ENCODE peak calls at places on chromosomes 12 and 14, in five cellular contexts. I, P, D, W and Q are unnamed samples.
A peak's percentile ranks its signal among the peaks of the same experiment; 100 is the strongest.

GRCh38 chr12:94445662-94446061 is 14.0 kb downstream of the CEP83 start:
- DNase-seq in I (no peak), P (no peak), D (no peak), W (no peak), Q (peak; percentile 34)

GRCh38 chr14:78673845-78674244 is 503.7 kb downstream of the NRXN3 start:
- DNase-seq in I (no peak), P (no peak), D (peak; percentile 8), W (no peak), Q (no peak)

GRCh38 chr14:92225731-92226130 is 97.2 kb upstream of the SLC24A4 start:
- DNase-seq in I (no peak), P (no peak), D (no peak), W (no peak), Q (no peak)

GRCh38 chr12:520119-520518 is 60.4 kb downstream of the B4GALNT3 start:
- DNase-seq in I (no peak), P (no peak), D (no peak), W (no peak), Q (no peak)

GRCh38 chr12:104687823-104688573 is 231.2 kb downstream of the CHST11 start:
- DNase-seq in I (no peak), P (no peak), D (no peak), W (no peak), Q (no peak)

GRCh38 chr14:37088356-37088755 is 84.0 kb downstream of the SLC25A21 start:
- DNase-seq in I (no peak), P (no peak), D (no peak), W (no peak), Q (no peak)

GRCh38 chr12:50061946-50062725 is 4.7 kb downstream of the ASIC1 start:
- DNase-seq in I (no peak), P (no peak), D (no peak), W (no peak), Q (no peak)

GRCh38 chr14:70422538-70422937 is 5.6 kb upstream of the SYNJ2BP start:
- DNase-seq in I (no peak), P (no peak), D (no peak), W (no peak), Q (no peak)

GRCh38 chr12:122836027-122836921 is 1.0 kb downstream of the HIP1R start:
- DNase-seq in I (peak; percentile 78), P (peak; percentile 33), D (peak; percentile 48), W (peak; percentile 70), Q (peak; percentile 70)

DNA sequence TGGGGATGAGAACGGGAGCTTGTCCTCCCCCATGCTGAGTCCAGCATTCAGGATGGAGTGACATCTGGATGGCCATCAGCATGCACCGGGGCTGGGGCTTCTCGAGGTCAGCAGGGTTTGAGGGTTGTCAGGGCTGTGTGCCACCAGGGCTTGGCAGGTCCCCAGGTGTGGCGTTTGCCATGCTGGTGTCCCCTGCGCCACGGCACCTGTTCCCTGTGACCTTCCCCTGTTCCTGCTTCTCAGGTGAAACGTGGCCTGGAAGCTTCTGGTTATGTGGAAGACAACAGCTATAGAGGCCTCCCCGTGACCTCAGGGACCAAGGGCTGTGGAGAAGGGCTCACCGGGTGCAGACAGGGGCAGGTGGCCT is 152.4 kb downstream of the KIF26A start:
- DNase-seq in I (no peak), P (no peak), D (no peak), W (no peak), Q (no peak)
- H3K27me3 ChIP-seq in I (no peaks in the 10 kb centered on the region), P (no peaks in the 10 kb centered on the region), D (no peaks in the 10 kb centered on the region), W (no peaks in the 10 kb centered on the region), Q (peaks cover 17% of the 10 kb centered on the region)

GRCh38 chr14:30985796-30986195 is 39.7 kb upstream of the AP4S1 start:
- DNase-seq in I (no peak), P (no peak), D (no peak), W (no peak), Q (no peak)
- TF ChIP-seq EZH2phosphoT487 in I (no peak), P (no peak), D (no peak), W (no peak), Q (no peak)

GRCh38 chr14:35531960-35532747 is 1.8 kb upstream of the INSM2 start:
- DNase-seq in I (no peak), P (no peak), D (no peak), W (no peak), Q (no peak)
- H3K27me3 ChIP-seq in I (peaks cover 56% of the 10 kb centered on the region), P (peaks cover 83% of the 10 kb centered on the region), D (peaks cover 100% of the 10 kb centered on the region), W (peaks cover 94% of the 10 kb centered on the region), Q (peaks cover 69% of the 10 kb centered on the region)

GRCh38 chr12:93177208-93178153 is 200.2 kb upstream of the NUDT4 start:
- DNase-seq in I (peak; percentile 5), P (no peak), D (no peak), W (peak; percentile 45), Q (no peak)
- TF ChIP-seq EZH2phosphoT487 in I (no peak), P (no peak), D (no peak), W (no peak), Q (no peak)

GRCh38 chr12:109711596-109712461 is 1.8 kb upstream of the FAM222A start:
- DNase-seq in I (no peak), P (peak; percentile 58), D (peak; percentile 38), W (no peak), Q (no peak)
- H3K27me3 ChIP-seq in I (peaks cover 22% of the 10 kb centered on the region), P (peaks cover 47% of the 10 kb centered on the region), D (peaks cover 53% of the 10 kb centered on the region), W (peaks cover 9% of the 10 kb centered on the region), Q (no peaks in the 10 kb centered on the region)

GRCh38 chr12:116592731-116593130 is 33.5 kb downstream of the MAP1LC3B2 start:
- DNase-seq in I (peak; percentile 88), P (no peak), D (no peak), W (no peak), Q (no peak)
- TF ChIP-seq EZH2phosphoT487 in I (no peak), P (no peak), D (no peak), W (no peak), Q (no peak)

DNA sequence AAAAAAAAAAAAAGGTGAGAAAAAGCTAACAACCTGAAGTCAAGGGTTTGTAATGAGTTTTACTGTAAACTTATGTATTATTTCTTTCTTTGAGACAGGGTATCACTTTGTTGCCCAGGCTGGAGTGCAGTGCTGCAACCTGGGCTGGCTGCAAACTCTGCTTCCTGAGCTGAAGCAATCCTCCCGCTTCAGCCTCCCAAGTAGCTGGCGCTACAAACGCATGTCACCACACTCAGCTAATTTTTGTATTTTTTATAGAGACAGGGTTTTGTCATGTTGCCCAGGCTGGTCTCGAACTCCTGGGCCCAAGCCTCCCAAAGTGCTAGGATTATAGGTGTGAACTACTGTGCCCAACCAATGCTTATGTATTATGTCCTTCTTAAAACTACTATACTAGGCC is 9.2 kb downstream of the ATF7 start:
- DNase-seq in I (no peak), P (no peak), D (no peak), W (no peak), Q (no peak)
- H3K27me3 ChIP-seq in I (no peaks in the 10 kb centered on the region), P (no peaks in the 10 kb centered on the region), D (no peaks in the 10 kb centered on the region), W (no peaks in the 10 kb centered on the region), Q (no peaks in the 10 kb centered on the region)

DNA sequence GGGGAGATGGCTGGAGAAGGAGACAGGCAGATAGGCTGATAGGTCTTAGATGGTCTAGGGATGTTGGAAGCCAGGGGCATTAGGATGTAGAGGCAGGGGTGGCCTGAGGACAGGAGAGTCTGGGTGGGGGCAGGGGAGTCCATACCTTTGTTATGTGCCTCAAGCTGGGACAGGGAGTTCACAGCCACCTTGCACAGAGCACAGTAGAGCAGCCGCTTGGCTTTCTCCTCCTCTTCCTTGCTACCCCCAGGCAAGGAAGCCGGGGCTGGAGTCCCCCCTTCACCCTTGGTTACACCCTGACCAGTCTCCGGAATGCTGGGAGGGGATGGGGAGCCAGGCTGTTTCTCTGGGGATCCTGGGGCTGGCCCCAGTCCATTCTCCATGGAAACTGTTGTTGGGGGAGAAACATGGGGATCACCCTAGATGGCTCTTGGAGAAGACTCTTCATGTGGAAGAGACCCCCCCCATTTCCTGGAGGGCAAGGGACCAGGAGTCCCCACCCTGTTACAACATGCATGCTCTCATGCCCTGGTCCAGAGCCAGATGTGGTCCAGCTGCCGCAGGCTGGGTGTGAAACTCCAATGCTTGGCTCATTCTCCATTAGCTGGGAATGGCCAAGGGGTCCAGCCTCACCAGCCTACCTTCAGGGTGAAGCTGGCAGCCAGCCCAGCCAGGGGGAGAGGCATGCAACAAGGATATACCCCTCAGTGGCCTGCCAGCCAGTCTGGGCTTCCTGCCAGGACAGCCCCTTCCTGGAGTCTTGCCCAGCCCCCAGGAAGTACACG is 7.2 kb upstream of the GPR84 start:
- DNase-seq in I (no peak), P (no peak), D (no peak), W (no peak), Q (no peak)
- TF ChIP-seq EZH2phosphoT487 in I (no peak), P (no peak), D (no peak), W (no peak), Q (no peak)

GRCh38 chr14:56895154-56895553 is 84.9 kb upstream of the OTX2 start:
- DNase-seq in I (no peak), P (peak; percentile 41), D (no peak), W (no peak), Q (no peak)
- H3K27me3 ChIP-seq in I (no peaks in the 10 kb centered on the region), P (peaks cover 85% of the 10 kb centered on the region), D (no peaks in the 10 kb centered on the region), W (peaks cover 22% of the 10 kb centered on the region), Q (peaks cover 88% of the 10 kb centered on the region)